ENCODE peak calls at places on chromosomes 2 and 18, in nine cellular contexts. One of them, this sample, is unnamed.
A peak's percentile ranks its signal among the peaks of the same experiment; 100 is the strongest.

GRCh38 chr2:152075427-152076050 is 23.3 kb downstream of the CACNB4 start:
- DNase-seq in cardiac fibroblast: no peak
- DNase-seq in AG08395: no peak
- DNase-seq in NCI-H345: no peak
- DNase-seq in T-helper 9 cell: no peak
- DNase-seq in hypothalamus: no peak
- DNase-seq in activated T-cell treated with anti-CD3 and anti-CD28 coated beads for 48 hours: no peak
- DNase-seq in fibroblast of mammary gland: no peak
- DNase-seq in NCI-H2029 treated with DMSO at 0.1 percent for 48 hours: no peak
- DNase-seq in this sample: no peak

GRCh38 chr18:54260376-54261072 is 8.8 kb upstream of the POLI start:
- DNase-seq in cardiac fibroblast: peak; percentile 52
- DNase-seq in AG08395: no peak
- DNase-seq in NCI-H345: no peak
- DNase-seq in T-helper 9 cell: no peak
- DNase-seq in hypothalamus: no peak
- DNase-seq in activated T-cell treated with anti-CD3 and anti-CD28 coated beads for 48 hours: no peak
- DNase-seq in fibroblast of mammary gland: peak; percentile 59
- DNase-seq in NCI-H2029 treated with DMSO at 0.1 percent for 48 hours: no peak
- DNase-seq in this sample: peak; percentile 68

GRCh38 chr18:78890388-78890787 is 89.2 kb upstream of the SALL3 start:
- DNase-seq in cardiac fibroblast: no peak
- DNase-seq in AG08395: no peak
- DNase-seq in NCI-H345: no peak
- DNase-seq in T-helper 9 cell: no peak
- DNase-seq in hypothalamus: no peak
- DNase-seq in activated T-cell treated with anti-CD3 and anti-CD28 coated beads for 48 hours: no peak
- DNase-seq in fibroblast of mammary gland: no peak
- DNase-seq in NCI-H2029 treated with DMSO at 0.1 percent for 48 hours: no peak
- DNase-seq in this sample: no peak

GRCh38 chr18:31217038-31217437 is 54.4 kb upstream of the DSC1 start:
- DNase-seq in cardiac fibroblast: no peak
- DNase-seq in AG08395: no peak
- DNase-seq in NCI-H345: peak; percentile 42
- DNase-seq in T-helper 9 cell: no peak
- DNase-seq in hypothalamus: no peak
- DNase-seq in activated T-cell treated with anti-CD3 and anti-CD28 coated beads for 48 hours: no peak
- DNase-seq in fibroblast of mammary gland: no peak
- DNase-seq in NCI-H2029 treated with DMSO at 0.1 percent for 48 hours: no peak
- DNase-seq in this sample: no peak

GRCh38 chr2:10970666-10971065 is 58.9 kb downstream of the KCNF1 start:
- DNase-seq in cardiac fibroblast: no peak
- DNase-seq in AG08395: no peak
- DNase-seq in NCI-H345: no peak
- DNase-seq in T-helper 9 cell: no peak
- DNase-seq in hypothalamus: no peak
- DNase-seq in activated T-cell treated with anti-CD3 and anti-CD28 coated beads for 48 hours: no peak
- DNase-seq in fibroblast of mammary gland: no peak
- DNase-seq in NCI-H2029 treated with DMSO at 0.1 percent for 48 hours: no peak
- DNase-seq in this sample: no peak

GRCh38 chr2:106108351-106108750 is 85.8 kb downstream of the UXS1 start:
- DNase-seq in cardiac fibroblast: peak; percentile 32
- DNase-seq in AG08395: peak; percentile 50
- DNase-seq in NCI-H345: no peak
- DNase-seq in T-helper 9 cell: no peak
- DNase-seq in hypothalamus: no peak
- DNase-seq in activated T-cell treated with anti-CD3 and anti-CD28 coated beads for 48 hours: no peak
- DNase-seq in fibroblast of mammary gland: peak; percentile 21
- DNase-seq in NCI-H2029 treated with DMSO at 0.1 percent for 48 hours: no peak
- DNase-seq in this sample: peak; percentile 39

GRCh38 chr2:10405441-10405840 is 42.7 kb downstream of the ODC1 start:
- DNase-seq in cardiac fibroblast: peak; percentile 91
- DNase-seq in AG08395: peak; percentile 95
- DNase-seq in NCI-H345: no peak
- DNase-seq in T-helper 9 cell: no peak
- DNase-seq in hypothalamus: peak; percentile 43
- DNase-seq in activated T-cell treated with anti-CD3 and anti-CD28 coated beads for 48 hours: no peak
- DNase-seq in fibroblast of mammary gland: peak; percentile 94
- DNase-seq in NCI-H2029 treated with DMSO at 0.1 percent for 48 hours: no peak
- DNase-seq in this sample: peak; percentile 55

GRCh38 chr2:210167227-210167626 is 4.0 kb downstream of the KANSL1L start:
- DNase-seq in cardiac fibroblast: peak; percentile 30
- DNase-seq in AG08395: no peak
- DNase-seq in NCI-H345: no peak
- DNase-seq in T-helper 9 cell: no peak
- DNase-seq in hypothalamus: no peak
- DNase-seq in activated T-cell treated with anti-CD3 and anti-CD28 coated beads for 48 hours: no peak
- DNase-seq in fibroblast of mammary gland: peak; percentile 20
- DNase-seq in NCI-H2029 treated with DMSO at 0.1 percent for 48 hours: no peak
- DNase-seq in this sample: peak; percentile 41

GRCh38 chr2:103132536-103133217 is 370.8 kb downstream of the TMEM182 start:
- DNase-seq in cardiac fibroblast: no peak
- DNase-seq in AG08395: no peak
- DNase-seq in NCI-H345: no peak
- DNase-seq in T-helper 9 cell: no peak
- DNase-seq in hypothalamus: no peak
- DNase-seq in activated T-cell treated with anti-CD3 and anti-CD28 coated beads for 48 hours: no peak
- DNase-seq in fibroblast of mammary gland: no peak
- DNase-seq in NCI-H2029 treated with DMSO at 0.1 percent for 48 hours: no peak
- DNase-seq in this sample: no peak

GRCh38 chr2:74756356-74756890 is 77.5 kb upstream of the HK2 start:
- DNase-seq in cardiac fibroblast: peak; percentile 27
- DNase-seq in AG08395: no peak
- DNase-seq in NCI-H345: no peak
- DNase-seq in T-helper 9 cell: no peak
- DNase-seq in hypothalamus: no peak
- DNase-seq in activated T-cell treated with anti-CD3 and anti-CD28 coated beads for 48 hours: no peak
- DNase-seq in fibroblast of mammary gland: no peak
- DNase-seq in NCI-H2029 treated with DMSO at 0.1 percent for 48 hours: no peak
- DNase-seq in this sample: no peak

GRCh38 chr2:206113148-206113547 is 27.2 kb upstream of the INO80D start:
- DNase-seq in cardiac fibroblast: peak; percentile 52
- DNase-seq in AG08395: no peak
- DNase-seq in NCI-H345: no peak
- DNase-seq in T-helper 9 cell: no peak
- DNase-seq in hypothalamus: no peak
- DNase-seq in activated T-cell treated with anti-CD3 and anti-CD28 coated beads for 48 hours: no peak
- DNase-seq in fibroblast of mammary gland: peak; percentile 48
- DNase-seq in NCI-H2029 treated with DMSO at 0.1 percent for 48 hours: no peak
- DNase-seq in this sample: peak; percentile 64

GRCh38 chr18:5894613-5895299 is 566 bp downstream of the TMEM200C start:
- DNase-seq in cardiac fibroblast: no peak
- DNase-seq in AG08395: no peak
- DNase-seq in NCI-H345: peak; percentile 62
- DNase-seq in T-helper 9 cell: no peak
- DNase-seq in hypothalamus: no peak
- DNase-seq in activated T-cell treated with anti-CD3 and anti-CD28 coated beads for 48 hours: no peak
- DNase-seq in fibroblast of mammary gland: no peak
- DNase-seq in NCI-H2029 treated with DMSO at 0.1 percent for 48 hours: no peak
- DNase-seq in this sample: no peak

GRCh38 chr2:174180165-174180724 is 68.1 kb downstream of the OLA1 start:
- DNase-seq in cardiac fibroblast: peak; percentile 13
- DNase-seq in AG08395: no peak
- DNase-seq in NCI-H345: no peak
- DNase-seq in T-helper 9 cell: no peak
- DNase-seq in hypothalamus: no peak
- DNase-seq in activated T-cell treated with anti-CD3 and anti-CD28 coated beads for 48 hours: no peak
- DNase-seq in fibroblast of mammary gland: peak; percentile 21
- DNase-seq in NCI-H2029 treated with DMSO at 0.1 percent for 48 hours: no peak
- DNase-seq in this sample: peak; percentile 21

GRCh38 chr2:144836635-144837350 is 316.9 kb upstream of the ZEB2 start:
- DNase-seq in cardiac fibroblast: peak; percentile 73
- DNase-seq in AG08395: no peak
- DNase-seq in NCI-H345: no peak
- DNase-seq in T-helper 9 cell: no peak
- DNase-seq in hypothalamus: no peak
- DNase-seq in activated T-cell treated with anti-CD3 and anti-CD28 coated beads for 48 hours: no peak
- DNase-seq in fibroblast of mammary gland: peak; percentile 84
- DNase-seq in NCI-H2029 treated with DMSO at 0.1 percent for 48 hours: no peak
- DNase-seq in this sample: peak; percentile 48

GRCh38 chr2:176136375-176137248 is 7.1 kb downstream of the HOXD8 start:
- DNase-seq in cardiac fibroblast: no peak
- DNase-seq in AG08395: peak; percentile 55
- DNase-seq in NCI-H345: no peak
- DNase-seq in T-helper 9 cell: no peak
- DNase-seq in hypothalamus: no peak
- DNase-seq in activated T-cell treated with anti-CD3 and anti-CD28 coated beads for 48 hours: no peak
- DNase-seq in fibroblast of mammary gland: peak; percentile 79
- DNase-seq in NCI-H2029 treated with DMSO at 0.1 percent for 48 hours: no peak
- DNase-seq in this sample: no peak

GRCh38 chr2:100956081-100956480 is 46.0 kb upstream of the RPL31 start:
- DNase-seq in cardiac fibroblast: no peak
- DNase-seq in AG08395: no peak
- DNase-seq in NCI-H345: no peak
- DNase-seq in T-helper 9 cell: no peak
- DNase-seq in hypothalamus: no peak
- DNase-seq in activated T-cell treated with anti-CD3 and anti-CD28 coated beads for 48 hours: no peak
- DNase-seq in fibroblast of mammary gland: no peak
- DNase-seq in NCI-H2029 treated with DMSO at 0.1 percent for 48 hours: no peak
- DNase-seq in this sample: no peak

GRCh38 chr18:34710430-34711386 is 610 bp downstream of the DTNA start:
- DNase-seq in cardiac fibroblast: peak; percentile 74
- DNase-seq in AG08395: no peak
- DNase-seq in NCI-H345: peak; percentile 84
- DNase-seq in T-helper 9 cell: no peak
- DNase-seq in hypothalamus: no peak
- DNase-seq in activated T-cell treated with anti-CD3 and anti-CD28 coated beads for 48 hours: no peak
- DNase-seq in fibroblast of mammary gland: peak; percentile 77
- DNase-seq in NCI-H2029 treated with DMSO at 0.1 percent for 48 hours: no peak
- DNase-seq in this sample: peak; percentile 85